ENCODE peak calls at places on chromosomes 5 and 9, in seven cellular contexts. Z, Y, S, D, O, F and V are unnamed samples.
A peak's percentile ranks its signal among the peaks of the same experiment; 100 is the strongest.

GRCh38 chr5:159864885-159865622 is 51.2 kb upstream of the ADRA1B start:
- DNase-seq in S (no peak), F (no peak), D (no peak), Y (no peak), O (no peak), Z (peak; percentile 21), V (peak; percentile 51)

GRCh38 chr9:86285247-86285646 is 2.9 kb upstream of the ISCA1 start:
- DNase-seq in F (no peak), O (no peak), Y (no peak), S (no peak), D (no peak), Z (no peak), V (no peak)

GRCh38 chr9:109452761-109453160 is 45.3 kb downstream of the PTPN3 start:
- DNase-seq in S (no peak), Z (peak; percentile 71), D (no peak), F (no peak), O (no peak), Y (no peak), V (no peak)

GRCh38 chr9:123453058-123453667 is 97.2 kb downstream of the CRB2 start:
- DNase-seq in Y (no peak), O (no peak), F (no peak), Z (no peak), S (no peak), D (peak; percentile 12), V (no peak)

GRCh38 chr9:98158071-98158791 is 34.2 kb downstream of the CORO2A start:
- DNase-seq in S (no peak), D (no peak), F (no peak), O (no peak), Y (no peak), Z (no peak), V (no peak)

GRCh38 chr9:33791117-33791516 is 4.2 kb upstream of the PRSS3 start:
- DNase-seq in O (no peak), D (no peak), S (peak; percentile 48), Y (peak; percentile 69), F (no peak), Z (peak; percentile 69), V (no peak)

GRCh38 chr9:83340451-83340850 is 197.8 kb downstream of the FRMD3 start:
- DNase-seq in O (no peak), Z (no peak), S (no peak), Y (no peak), D (no peak), F (no peak), V (no peak)

GRCh38 chr5:158951951-158952545 is 147.7 kb downstream of the EBF1 start:
- DNase-seq in D (no peak), Z (no peak), O (no peak), S (no peak), Y (no peak), F (no peak), V (no peak)

GRCh38 chr5:153562189-153562588 is 71.7 kb downstream of the GRIA1 start:
- DNase-seq in S (no peak), F (no peak), O (no peak), Z (peak; percentile 57), D (no peak), Y (no peak), V (no peak)

GRCh38 chr9:120514599-120514854 is 65.4 kb downstream of the CDK5RAP2 start:
- DNase-seq in Z (no peak), D (no peak), S (no peak), Y (no peak), O (no peak), F (no peak), V (no peak)

GRCh38 chr9:18668944-18669343 is 195.0 kb downstream of the ADAMTSL1 start:
- DNase-seq in O (no peak), S (no peak), F (no peak), Z (no peak), Y (no peak), D (no peak), V (no peak)

GRCh38 chr9:6551126-6551525 is 94.4 kb downstream of the GLDC start:
- DNase-seq in Y (peak; percentile 64), O (no peak), S (no peak), F (no peak), Z (no peak), D (no peak), V (no peak)

GRCh38 chr5:58348996-58349728 is 110.7 kb downstream of the PLK2 start:
- DNase-seq in F (no peak), O (no peak), Z (peak; percentile 45), Y (no peak), S (no peak), D (no peak), V (no peak)

GRCh38 chr5:106292654-106293053 is 1378.1 kb downstream of the EFNA5 start:
- DNase-seq in F (no peak), S (no peak), O (no peak), Z (peak; percentile 84), Y (no peak), D (no peak), V (no peak)

GRCh38 chr5:148469446-148470062 is 85.8 kb downstream of the FBXO38 start:
- DNase-seq in F (no peak), Z (peak; percentile 76), Y (peak; percentile 92), S (no peak), D (no peak), O (no peak), V (no peak)

GRCh38 chr9:98410185-98410697 is 154.8 kb upstream of the TBC1D2 start:
- DNase-seq in S (no peak), D (no peak), O (peak; percentile 68), Y (peak; percentile 55), F (no peak), Z (peak; percentile 80), V (no peak)

GRCh38 chr5:143117821-143118220 is 285.7 kb downstream of the NR3C1 start:
- DNase-seq in D (no peak), Y (no peak), Z (no peak), S (no peak), O (no peak), F (no peak), V (no peak)

GRCh38 chr5:73265641-73266040 is 92.6 kb downstream of the TMEM174 start:
- DNase-seq in O (no peak), D (no peak), Z (no peak), F (no peak), Y (no peak), S (no peak), V (no peak)

GRCh38 chr5:177297922-177298321 is 5.6 kb downstream of the RAB24 start:
- DNase-seq in F (no peak), O (no peak), S (no peak), D (no peak), Z (no peak), Y (no peak), V (no peak)
- H3K4me1 ChIP-seq in F (peaks cover 62% of the 10 kb centered on the region), O (peaks cover 15% of the 10 kb centered on the region), S (peaks cover 41% of the 10 kb centered on the region), D (peaks cover 68% of the 10 kb centered on the region), Z (peaks cover 10% of the 10 kb centered on the region), Y (peaks cover 37% of the 10 kb centered on the region), V (peaks cover 12% of the 10 kb centered on the region)

DNA sequence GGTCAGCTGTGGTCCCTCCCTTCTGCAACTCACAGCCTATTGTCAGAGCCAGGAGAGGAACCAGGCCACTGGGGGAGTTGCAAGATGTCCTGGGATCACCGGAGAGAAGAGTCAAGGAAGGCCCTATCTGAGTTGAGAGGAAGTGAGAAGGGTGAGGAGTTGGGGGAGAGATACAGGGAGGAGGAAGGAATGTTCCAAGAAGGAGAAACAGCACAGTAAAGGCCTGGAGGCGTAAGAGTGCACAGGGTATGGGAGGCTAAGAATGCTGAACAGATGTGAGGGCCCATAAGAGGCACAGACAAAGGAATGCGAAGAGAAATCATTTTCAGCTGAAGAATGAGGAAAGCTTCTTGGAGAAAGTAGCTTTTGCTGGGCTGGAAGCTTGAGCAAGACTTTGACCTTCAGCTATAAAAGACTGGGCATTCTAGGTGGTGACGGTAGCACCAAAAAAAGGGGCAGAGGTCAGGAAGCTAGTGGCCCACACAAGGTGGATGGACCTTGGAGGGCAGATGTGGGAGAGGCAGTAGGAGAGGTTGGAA is 21.6 kb upstream of the CSF1R start:
- DNase-seq in S (no peak), Y (no peak), O (no peak), D (no peak), Z (peak; percentile 61), F (no peak), V (no peak)
- H3K4me3 ChIP-seq in S (no peak overlapping the region), Y (no peak overlapping the region), O (no peak overlapping the region), D (no peak overlapping the region), Z (no peak overlapping the region), F (no peak overlapping the region), V (no peak overlapping the region)

GRCh38 chr5:81393783-81394718 is at the start of gene ACOT12:
- DNase-seq in F (no peak), D (peak; percentile 62), Y (no peak), S (no peak), O (peak; percentile 73), Z (peak; percentile 20), V (no peak)

GRCh38 chr5:81393430-81393782 is 528 bp downstream of the ACOT12 start:
- DNase-seq in F (no peak), D (no peak), Y (no peak), S (no peak), Z (no peak), O (no peak), V (no peak)

DNA sequence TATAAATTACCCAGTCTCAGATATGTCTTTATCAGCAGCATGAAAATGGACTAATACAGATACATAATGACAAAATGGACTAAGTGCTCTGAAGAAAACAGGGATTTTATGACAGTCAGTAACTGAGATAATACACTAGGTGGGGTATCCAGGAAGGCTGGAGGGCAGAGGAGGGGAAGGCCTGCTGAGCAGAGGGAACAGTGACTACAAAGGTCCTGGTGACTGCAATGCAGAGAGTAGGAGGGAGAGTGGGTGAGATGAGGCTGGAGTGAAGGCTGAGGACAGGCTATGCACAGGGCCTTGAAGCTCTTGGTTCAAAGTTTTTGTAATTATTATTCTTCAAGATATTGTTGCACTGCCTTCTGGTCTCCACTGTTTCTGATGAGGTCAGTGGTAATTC is 4.9 kb downstream of the ACOT12 start:
- DNase-seq in F (no peak), Z (no peak), S (no peak), D (no peak), Y (no peak), O (no peak), V (no peak)
- H3K4me1 ChIP-seq in F (no peaks in the 10 kb centered on the region), Z (no peaks in the 10 kb centered on the region), S (no peaks in the 10 kb centered on the region), D (peaks cover 7% of the 10 kb centered on the region), Y (no peaks in the 10 kb centered on the region), O (no peaks in the 10 kb centered on the region), V (peaks cover 5% of the 10 kb centered on the region)

GRCh38 chr5:676699-677076 is 16.5 kb downstream of the TPPP start:
- DNase-seq in S (no peak), Z (no peak), O (no peak), Y (no peak), F (no peak), D (peak; percentile 58), V (no peak)
- H3K4me3 ChIP-seq in S (no peak overlapping the region), Z (no peak overlapping the region), O (no peak overlapping the region), Y (no peak overlapping the region), F (no peak overlapping the region), D (no peak overlapping the region), V (no peak overlapping the region)

GRCh38 chr9:131254107-131254491 is 22.2 kb downstream of the FAM78A start:
- DNase-seq in O (no peak), Z (no peak), S (no peak), D (peak; percentile 83), F (peak; percentile 44), Y (no peak), V (no peak)
- H3K4me1 ChIP-seq in O (peaks cover 5% of the 10 kb centered on the region), Z (peaks cover 10% of the 10 kb centered on the region), S (peaks cover 4% of the 10 kb centered on the region), D (peaks cover 70% of the 10 kb centered on the region), F (peaks cover 77% of the 10 kb centered on the region), Y (peaks cover 7% of the 10 kb centered on the region), V (no peaks in the 10 kb centered on the region)

GRCh38 chr9:135998410-135999071 is 37.4 kb upstream of the UBAC1 start:
- DNase-seq in F (no peak), S (no peak), Y (no peak), O (no peak), Z (no peak), D (no peak), V (no peak)
- H3K4me3 ChIP-seq in F (no peak overlapping the region), S (no peak overlapping the region), Y (no peak overlapping the region), O (no peak overlapping the region), Z (no peak overlapping the region), D (no peak overlapping the region), V (no peak overlapping the region)